ENCODE peak calls at places on chromosome 21, in six cellular contexts. One of them, this sample, is unnamed.
A peak's percentile ranks its signal among the peaks of the same experiment; 100 is the strongest.

GRCh38 chr21:17427157-17427556 is 85.7 kb upstream of the CXADR start:
- DNase-seq in heart right ventricle: no peak
- DNase-seq in effector memory CD4-positive, alpha-beta T cell: no peak
- DNase-seq in left ventricle myocardium inferior: no peak
- DNase-seq in aorta: no peak
- DNase-seq in body of pancreas: no peak
- DNase-seq in this sample: no peak

GRCh38 chr21:46425566-46425965 is 33.1 kb upstream of the DIP2A start:
- DNase-seq in heart right ventricle: no peak
- DNase-seq in effector memory CD4-positive, alpha-beta T cell: peak; percentile 43
- DNase-seq in left ventricle myocardium inferior: no peak
- DNase-seq in aorta: no peak
- DNase-seq in body of pancreas: no peak
- DNase-seq in this sample: no peak

GRCh38 chr21:39568380-39568779 is 44.4 kb upstream of the B3GALT5 start:
- DNase-seq in heart right ventricle: no peak
- DNase-seq in effector memory CD4-positive, alpha-beta T cell: no peak
- DNase-seq in left ventricle myocardium inferior: no peak
- DNase-seq in aorta: no peak
- DNase-seq in body of pancreas: no peak
- DNase-seq in this sample: no peak

GRCh38 chr21:29194847-29195246 is 64.4 kb downstream of the MAP3K7CL start:
- DNase-seq in heart right ventricle: no peak
- DNase-seq in effector memory CD4-positive, alpha-beta T cell: no peak
- DNase-seq in left ventricle myocardium inferior: no peak
- DNase-seq in aorta: no peak
- DNase-seq in body of pancreas: no peak
- DNase-seq in this sample: no peak

GRCh38 chr21:19995253-19995652 is 1003.0 kb upstream of the NCAM2 start:
- DNase-seq in heart right ventricle: no peak
- DNase-seq in effector memory CD4-positive, alpha-beta T cell: no peak
- DNase-seq in left ventricle myocardium inferior: no peak
- DNase-seq in aorta: no peak
- DNase-seq in body of pancreas: no peak
- DNase-seq in this sample: no peak

GRCh38 chr21:46664316-46664995 is 29.0 kb downstream of the PRMT2 start:
- DNase-seq in heart right ventricle: no peak
- DNase-seq in effector memory CD4-positive, alpha-beta T cell: no peak
- DNase-seq in left ventricle myocardium inferior: no peak
- DNase-seq in aorta: no peak
- DNase-seq in body of pancreas: no peak
- DNase-seq in this sample: no peak

GRCh38 chr21:38853421-38853919 is 47.7 kb downstream of the ETS2 start:
- DNase-seq in heart right ventricle: peak; percentile 27
- DNase-seq in effector memory CD4-positive, alpha-beta T cell: no peak
- DNase-seq in left ventricle myocardium inferior: no peak
- DNase-seq in aorta: no peak
- DNase-seq in body of pancreas: peak; percentile 33
- DNase-seq in this sample: peak; percentile 77

GRCh38 chr21:15015622-15016471 is 49.0 kb downstream of the NRIP1 start:
- DNase-seq in heart right ventricle: no peak
- DNase-seq in effector memory CD4-positive, alpha-beta T cell: no peak
- DNase-seq in left ventricle myocardium inferior: no peak
- DNase-seq in aorta: no peak
- DNase-seq in body of pancreas: no peak
- DNase-seq in this sample: peak; percentile 89

GRCh38 chr21:42310411-42311001 is 4.7 kb downstream of the TFF3 start:
- DNase-seq in heart right ventricle: no peak
- DNase-seq in effector memory CD4-positive, alpha-beta T cell: no peak
- DNase-seq in left ventricle myocardium inferior: no peak
- DNase-seq in aorta: no peak
- DNase-seq in body of pancreas: no peak
- DNase-seq in this sample: no peak

GRCh38 chr21:38095220-38095619 is 161.6 kb upstream of the KCNJ15 start:
- DNase-seq in heart right ventricle: no peak
- DNase-seq in effector memory CD4-positive, alpha-beta T cell: no peak
- DNase-seq in left ventricle myocardium inferior: no peak
- DNase-seq in aorta: no peak
- DNase-seq in body of pancreas: no peak
- DNase-seq in this sample: no peak

GRCh38 chr21:17527711-17528110 is 14.9 kb downstream of the CXADR start:
- DNase-seq in heart right ventricle: no peak
- DNase-seq in effector memory CD4-positive, alpha-beta T cell: no peak
- DNase-seq in left ventricle myocardium inferior: no peak
- DNase-seq in aorta: no peak
- DNase-seq in body of pancreas: no peak
- DNase-seq in this sample: no peak

GRCh38 chr21:46428286-46428685 is 30.4 kb upstream of the DIP2A start:
- DNase-seq in heart right ventricle: no peak
- DNase-seq in effector memory CD4-positive, alpha-beta T cell: no peak
- DNase-seq in left ventricle myocardium inferior: no peak
- DNase-seq in aorta: no peak
- DNase-seq in body of pancreas: no peak
- DNase-seq in this sample: no peak

GRCh38 chr21:32270748-32271147 is 8.1 kb downstream of the MIS18A start:
- DNase-seq in heart right ventricle: no peak
- DNase-seq in effector memory CD4-positive, alpha-beta T cell: no peak
- DNase-seq in left ventricle myocardium inferior: no peak
- DNase-seq in aorta: no peak
- DNase-seq in body of pancreas: no peak
- DNase-seq in this sample: no peak

GRCh38 chr21:22516230-22516629 is 1518.0 kb downstream of the NCAM2 start:
- DNase-seq in heart right ventricle: no peak
- DNase-seq in effector memory CD4-positive, alpha-beta T cell: no peak
- DNase-seq in left ventricle myocardium inferior: no peak
- DNase-seq in aorta: no peak
- DNase-seq in body of pancreas: no peak
- DNase-seq in this sample: no peak
- H3K4me1 ChIP-seq in heart right ventricle: no peaks in the 10 kb centered on the region
- H3K4me1 ChIP-seq in effector memory CD4-positive, alpha-beta T cell: no peaks in the 10 kb centered on the region
- H3K4me1 ChIP-seq in left ventricle myocardium inferior: no peaks in the 10 kb centered on the region
- H3K4me1 ChIP-seq in aorta: no peaks in the 10 kb centered on the region
- H3K4me1 ChIP-seq in body of pancreas: no peaks in the 10 kb centered on the region
- H3K4me1 ChIP-seq in this sample: no peaks in the 10 kb centered on the region

DNA sequence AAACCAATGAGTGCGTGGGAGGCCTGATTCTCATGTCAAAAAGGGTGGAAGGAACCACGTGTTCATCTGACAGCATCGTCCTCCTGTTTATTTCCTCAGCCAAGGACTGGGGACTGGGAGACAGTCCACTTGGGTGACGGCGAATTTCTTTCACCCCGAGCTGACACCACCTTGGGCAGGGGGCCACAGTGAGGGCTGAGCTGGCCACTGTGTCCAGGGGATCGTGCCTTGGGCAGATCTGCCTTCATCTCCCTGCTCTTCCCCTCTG is 122.1 kb downstream of the SIM2 start:
- DNase-seq in heart right ventricle: no peak
- DNase-seq in effector memory CD4-positive, alpha-beta T cell: no peak
- DNase-seq in left ventricle myocardium inferior: no peak
- DNase-seq in aorta: no peak
- DNase-seq in body of pancreas: no peak
- DNase-seq in this sample: no peak
- H3K4me1 ChIP-seq in heart right ventricle: no peaks in the 10 kb centered on the region
- H3K4me1 ChIP-seq in effector memory CD4-positive, alpha-beta T cell: no peaks in the 10 kb centered on the region
- H3K4me1 ChIP-seq in left ventricle myocardium inferior: no peaks in the 10 kb centered on the region
- H3K4me1 ChIP-seq in aorta: no peaks in the 10 kb centered on the region
- H3K4me1 ChIP-seq in body of pancreas: no peaks in the 10 kb centered on the region
- H3K4me1 ChIP-seq in this sample: peaks cover 16% of the 10 kb centered on the region

GRCh38 chr21:35023396-35024070 is 25.6 kb downstream of the RUNX1 start:
- DNase-seq in heart right ventricle: no peak
- DNase-seq in effector memory CD4-positive, alpha-beta T cell: no peak
- DNase-seq in left ventricle myocardium inferior: no peak
- DNase-seq in aorta: no peak
- DNase-seq in body of pancreas: no peak
- DNase-seq in this sample: no peak

GRCh38 chr21:35021546-35021945 is 27.6 kb downstream of the RUNX1 start:
- DNase-seq in heart right ventricle: no peak
- DNase-seq in effector memory CD4-positive, alpha-beta T cell: no peak
- DNase-seq in left ventricle myocardium inferior: no peak
- DNase-seq in aorta: no peak
- DNase-seq in body of pancreas: no peak
- DNase-seq in this sample: no peak

GRCh38 chr21:35020902-35021301 is 28.2 kb downstream of the RUNX1 start:
- DNase-seq in heart right ventricle: no peak
- DNase-seq in effector memory CD4-positive, alpha-beta T cell: no peak
- DNase-seq in left ventricle myocardium inferior: no peak
- DNase-seq in aorta: no peak
- DNase-seq in body of pancreas: no peak
- DNase-seq in this sample: peak; percentile 23

GRCh38 chr21:35019631-35020032 is 29.5 kb downstream of the RUNX1 start:
- DNase-seq in heart right ventricle: no peak
- DNase-seq in effector memory CD4-positive, alpha-beta T cell: no peak
- DNase-seq in left ventricle myocardium inferior: no peak
- DNase-seq in aorta: no peak
- DNase-seq in body of pancreas: peak; percentile 79
- DNase-seq in this sample: no peak

GRCh38 chr21:35020446-35020845 is 28.7 kb downstream of the RUNX1 start:
- DNase-seq in heart right ventricle: no peak
- DNase-seq in effector memory CD4-positive, alpha-beta T cell: no peak
- DNase-seq in left ventricle myocardium inferior: no peak
- DNase-seq in aorta: no peak
- DNase-seq in body of pancreas: no peak
- DNase-seq in this sample: no peak
- H3K4me1 ChIP-seq in heart right ventricle: no peaks in the 10 kb centered on the region
- H3K4me1 ChIP-seq in effector memory CD4-positive, alpha-beta T cell: peaks cover 57% of the 10 kb centered on the region
- H3K4me1 ChIP-seq in left ventricle myocardium inferior: no peaks in the 10 kb centered on the region
- H3K4me1 ChIP-seq in aorta: no peaks in the 10 kb centered on the region
- H3K4me1 ChIP-seq in body of pancreas: peaks cover 15% of the 10 kb centered on the region
- H3K4me1 ChIP-seq in this sample: peaks cover 9% of the 10 kb centered on the region

GRCh38 chr21:45131537-45131999 is 57.2 kb downstream of the ADARB1 start:
- DNase-seq in heart right ventricle: no peak
- DNase-seq in effector memory CD4-positive, alpha-beta T cell: no peak
- DNase-seq in left ventricle myocardium inferior: no peak
- DNase-seq in aorta: no peak
- DNase-seq in body of pancreas: no peak
- DNase-seq in this sample: no peak
- H3K4me1 ChIP-seq in heart right ventricle: peaks cover 62% of the 10 kb centered on the region
- H3K4me1 ChIP-seq in effector memory CD4-positive, alpha-beta T cell: no peaks in the 10 kb centered on the region
- H3K4me1 ChIP-seq in left ventricle myocardium inferior: peaks cover 72% of the 10 kb centered on the region
- H3K4me1 ChIP-seq in aorta: no peaks in the 10 kb centered on the region
- H3K4me1 ChIP-seq in body of pancreas: no peaks in the 10 kb centered on the region
- H3K4me1 ChIP-seq in this sample: peaks cover 46% of the 10 kb centered on the region